ENCODE peak calls at places on chromosomes 16 and 17, in four cellular contexts. One of them, this sample, is unnamed.

GRCh38 chr16:89090182-89090630 is 3.4 kb upstream of the ACSF3 start:
- DNase-seq in AG04449: no peak
- DNase-seq in AG10803: no peak
- DNase-seq in brain microvascular endothelial cell: no peak
- DNase-seq in this sample: no peak

GRCh38 chr16:85253127-85253941 is 141.1 kb upstream of the CIBAR2 start:
- DNase-seq in AG10803: peak; percentile 37
- DNase-seq in AG04449: no peak
- DNase-seq in brain microvascular endothelial cell: no peak
- DNase-seq in this sample: peak; percentile 14

GRCh38 chr16:86337581-86338402 is 172.5 kb upstream of the FOXF1 start:
- DNase-seq in AG04449: no peak
- DNase-seq in brain microvascular endothelial cell: no peak
- DNase-seq in AG10803: no peak
- DNase-seq in this sample: no peak

GRCh38 chr17:81429353-81429774 is 34.1 kb downstream of the BAHCC1 start:
- DNase-seq in AG04449: no peak
- DNase-seq in brain microvascular endothelial cell: peak; percentile 35
- DNase-seq in AG10803: peak; percentile 72
- DNase-seq in this sample: peak; percentile 70

GRCh38 chr16:11035096-11035495 is 90.7 kb downstream of the CLEC16A start:
- DNase-seq in AG04449: no peak
- DNase-seq in AG10803: no peak
- DNase-seq in brain microvascular endothelial cell: no peak
- DNase-seq in this sample: no peak

GRCh38 chr17:44110823-44111633 is 12.4 kb downstream of the HDAC5 start:
- DNase-seq in AG10803: peak; percentile 92
- DNase-seq in brain microvascular endothelial cell: peak; percentile 80
- DNase-seq in AG04449: peak; percentile 63
- DNase-seq in this sample: peak; percentile 93

GRCh38 chr16:66751135-66751991 is at the start of gene DYNC1LI2:
- DNase-seq in brain microvascular endothelial cell: peak; percentile 53
- DNase-seq in AG04449: no peak
- DNase-seq in AG10803: peak; percentile 73
- DNase-seq in this sample: peak; percentile 62

GRCh38 chr16:12786077-12786476 is 17.6 kb downstream of the CPPED1 start:
- DNase-seq in AG10803: no peak
- DNase-seq in AG04449: no peak
- DNase-seq in brain microvascular endothelial cell: no peak
- DNase-seq in this sample: no peak

GRCh38 chr17:42779304-42779941 is 987 bp upstream of the WNK4 start:
- DNase-seq in AG10803: no peak
- DNase-seq in AG04449: no peak
- DNase-seq in brain microvascular endothelial cell: no peak
- DNase-seq in this sample: no peak

GRCh38 chr16:66049865-66050264 is 316.6 kb upstream of the CDH5 start:
- DNase-seq in AG10803: no peak
- DNase-seq in AG04449: no peak
- DNase-seq in brain microvascular endothelial cell: no peak
- DNase-seq in this sample: no peak

GRCh38 chr16:75424096-75424762 is 9.1 kb downstream of the CFDP1 start:
- DNase-seq in brain microvascular endothelial cell: no peak
- DNase-seq in AG10803: no peak
- DNase-seq in AG04449: no peak
- DNase-seq in this sample: no peak

GRCh38 chr16:2785101-2785991 is 2.0 kb downstream of the PRSS33 start:
- DNase-seq in AG04449: no peak
- DNase-seq in AG10803: no peak
- DNase-seq in brain microvascular endothelial cell: no peak
- DNase-seq in this sample: no peak
- TF ChIP-seq CTCF in AG04449: no peak
- TF ChIP-seq CTCF in AG10803: no peak
- TF ChIP-seq CTCF in brain microvascular endothelial cell: peak; percentile 24
- TF ChIP-seq CTCF in this sample: no peak

DNA sequence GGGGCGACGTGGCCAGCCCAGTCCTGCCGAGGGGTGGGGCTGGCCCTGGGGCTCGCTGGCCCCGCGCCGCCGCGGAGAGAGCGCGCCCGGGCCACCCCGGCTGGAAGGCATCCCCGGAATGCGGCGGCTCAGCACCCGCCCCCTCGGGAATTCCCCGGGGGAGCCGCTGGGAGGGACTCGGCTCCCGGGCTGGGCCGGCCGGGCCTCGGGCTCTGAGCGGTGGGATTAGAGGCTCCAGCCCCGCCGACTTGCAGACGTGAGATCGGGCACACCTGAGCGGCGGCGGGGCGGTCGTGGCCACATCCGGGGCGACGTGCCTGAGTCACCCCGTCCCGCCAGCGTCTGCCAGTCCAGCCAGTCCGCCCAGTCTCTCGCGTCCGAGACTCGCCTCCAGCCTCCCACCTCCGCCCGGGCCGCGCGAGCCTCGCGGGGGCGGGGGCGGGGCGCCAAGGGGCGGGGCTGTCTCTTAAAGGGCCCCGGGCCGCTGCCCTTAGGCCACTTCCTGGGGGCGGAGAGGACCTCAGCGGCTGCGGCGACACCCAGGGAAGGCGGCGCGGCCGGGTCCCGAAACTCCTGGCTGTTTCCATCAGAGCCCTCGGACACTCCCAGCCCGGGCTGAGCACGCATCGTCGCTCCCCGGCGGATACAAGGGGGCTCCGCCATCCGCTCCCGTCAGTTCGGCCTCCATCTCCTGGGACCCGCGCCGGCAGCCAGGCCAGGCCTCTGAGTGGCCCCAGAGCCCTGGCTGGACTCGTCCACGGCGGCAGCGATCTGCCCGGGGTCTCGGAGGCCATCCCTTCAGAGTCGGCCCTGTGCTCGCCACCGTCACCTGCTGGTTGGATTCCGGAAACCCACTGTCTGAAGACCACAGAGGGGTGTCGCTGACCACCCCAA is at the start of gene KCTD11:
- DNase-seq in AG04449: peak; percentile 62
- DNase-seq in AG10803: peak; percentile 92
- DNase-seq in brain microvascular endothelial cell: peak; percentile 83
- DNase-seq in this sample: peak; percentile 89
- TF ChIP-seq CTCF in AG04449: peak; percentile 75
- TF ChIP-seq CTCF in AG10803: peak; percentile 64
- TF ChIP-seq CTCF in brain microvascular endothelial cell: peak; percentile 77
- TF ChIP-seq CTCF in this sample: peak; percentile 75

GRCh38 chr17:72134560-72135399 is 14.0 kb downstream of the SOX9 start:
- DNase-seq in brain microvascular endothelial cell: no peak
- DNase-seq in AG04449: no peak
- DNase-seq in AG10803: peak; percentile 35
- DNase-seq in this sample: peak; percentile 42

GRCh38 chr17:72142614-72143013 is 21.8 kb downstream of the SOX9 start:
- DNase-seq in AG04449: no peak
- DNase-seq in brain microvascular endothelial cell: no peak
- DNase-seq in AG10803: no peak
- DNase-seq in this sample: no peak

GRCh38 chr17:72139213-72139612 is 18.4 kb downstream of the SOX9 start:
- DNase-seq in AG10803: no peak
- DNase-seq in AG04449: no peak
- DNase-seq in brain microvascular endothelial cell: no peak
- DNase-seq in this sample: peak; percentile 36

GRCh38 chr17:72135546-72136325 is 14.9 kb downstream of the SOX9 start:
- DNase-seq in AG04449: no peak
- DNase-seq in AG10803: peak; percentile 38
- DNase-seq in brain microvascular endothelial cell: no peak
- DNase-seq in this sample: no peak

DNA sequence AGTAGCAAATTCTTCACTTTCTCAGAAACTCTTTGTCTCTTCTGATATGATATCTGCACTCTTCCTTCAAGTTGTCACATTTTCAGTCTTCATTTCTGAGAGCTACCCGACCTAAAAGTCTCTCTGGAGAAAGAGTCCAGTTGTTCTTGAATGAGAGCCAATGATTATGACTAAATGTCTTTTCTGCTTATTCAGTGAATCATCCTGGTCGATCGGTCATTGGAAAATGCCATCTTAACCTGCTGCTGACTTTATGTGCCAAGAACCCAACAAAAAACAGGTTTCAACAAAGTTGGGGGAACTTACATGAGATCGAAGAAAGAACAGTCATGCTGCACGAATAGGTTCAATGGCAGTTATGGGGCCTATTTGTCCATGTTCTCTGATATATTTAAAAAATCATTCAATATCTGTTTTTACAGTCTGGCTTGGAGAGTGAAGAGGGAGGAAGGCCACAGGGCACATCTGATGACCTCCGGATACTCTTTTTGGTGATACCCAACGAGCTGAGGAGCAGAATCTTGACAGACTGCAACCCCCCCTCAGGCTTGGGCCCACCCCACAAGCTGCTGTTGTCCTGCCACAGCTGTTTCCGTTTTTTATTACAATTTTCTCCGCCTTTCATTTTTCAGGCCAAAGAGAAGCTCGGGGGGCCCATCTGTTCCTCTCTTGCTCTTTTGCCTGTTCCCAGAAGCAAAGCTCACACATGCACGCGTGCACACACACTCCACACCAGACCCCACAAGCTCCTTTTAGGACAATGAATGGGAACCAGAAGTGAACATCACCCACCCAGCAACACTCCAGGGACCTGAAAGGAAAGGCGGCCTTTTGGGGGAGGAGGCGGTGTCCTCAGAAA is 16.1 kb downstream of the SOX9 start:
- DNase-seq in AG04449: no peak
- DNase-seq in brain microvascular endothelial cell: peak; percentile 72
- DNase-seq in AG10803: peak; percentile 35
- DNase-seq in this sample: peak; percentile 83
- TF ChIP-seq CTCF in AG04449: no peak
- TF ChIP-seq CTCF in brain microvascular endothelial cell: no peak
- TF ChIP-seq CTCF in AG10803: no peak
- TF ChIP-seq CTCF in this sample: no peak

GRCh38 chr17:7897773-7898172 is 9.2 kb downstream of the CHD3 start:
- DNase-seq in AG04449: no peak
- DNase-seq in AG10803: peak; percentile 66
- DNase-seq in brain microvascular endothelial cell: peak; percentile 42
- DNase-seq in this sample: peak; percentile 55
- TF ChIP-seq CTCF in AG04449: peak; percentile 44
- TF ChIP-seq CTCF in AG10803: peak; percentile 59
- TF ChIP-seq CTCF in brain microvascular endothelial cell: peak; percentile 67
- TF ChIP-seq CTCF in this sample: peak; percentile 36

DNA sequence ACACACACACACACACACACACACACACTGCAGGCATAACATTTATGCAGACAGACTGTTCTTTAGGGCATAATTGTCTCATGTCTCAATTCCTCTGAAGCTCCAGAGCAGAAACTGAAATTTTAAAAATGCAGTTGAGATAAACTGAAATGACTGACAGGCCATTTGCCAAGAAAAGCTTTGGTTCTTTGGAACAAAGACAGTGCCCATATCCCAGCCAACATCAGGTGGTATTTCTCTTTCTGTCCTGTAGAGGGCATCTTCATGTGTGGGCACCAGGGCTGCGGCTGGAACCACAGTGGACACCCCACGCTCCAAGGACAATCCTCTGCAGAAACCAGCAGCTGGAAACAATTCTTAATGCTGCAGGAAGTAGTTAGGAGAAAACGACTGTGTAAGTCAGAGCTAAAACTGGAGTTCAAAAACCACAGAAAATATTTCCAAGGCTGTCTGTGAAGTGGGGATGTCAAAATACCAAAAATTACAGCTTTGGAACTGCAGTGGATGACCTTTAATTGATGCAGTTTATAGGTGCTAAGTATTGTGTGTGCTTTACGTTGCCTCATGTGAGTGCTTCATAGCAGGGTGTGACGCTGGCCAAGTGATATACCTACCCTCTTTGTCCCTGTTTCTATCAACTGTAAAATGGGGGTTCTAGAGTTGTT is 10.6 kb upstream of the MEFV start:
- DNase-seq in brain microvascular endothelial cell: peak; percentile 20
- DNase-seq in AG04449: peak; percentile 31
- DNase-seq in AG10803: peak; percentile 95
- DNase-seq in this sample: no peak
- TF ChIP-seq CTCF in brain microvascular endothelial cell: peak; percentile 52
- TF ChIP-seq CTCF in AG04449: peak; percentile 65
- TF ChIP-seq CTCF in AG10803: peak; percentile 81
- TF ChIP-seq CTCF in this sample: peak; percentile 57

GRCh38 chr17:63947711-63948330 is 15.7 kb upstream of the CD79B start:
- DNase-seq in AG04449: no peak
- DNase-seq in brain microvascular endothelial cell: no peak
- DNase-seq in AG10803: no peak
- DNase-seq in this sample: no peak

GRCh38 chr17:63945851-63946439 is 13.8 kb upstream of the CD79B start:
- DNase-seq in AG10803: no peak
- DNase-seq in brain microvascular endothelial cell: no peak
- DNase-seq in AG04449: no peak
- DNase-seq in this sample: no peak

GRCh38 chr17:63948521-63948920 is 16.4 kb upstream of the CD79B start:
- DNase-seq in AG10803: no peak
- DNase-seq in AG04449: no peak
- DNase-seq in brain microvascular endothelial cell: no peak
- DNase-seq in this sample: no peak

GRCh38 chr17:63944736-63945499 is 12.8 kb upstream of the CD79B start:
- DNase-seq in AG04449: no peak
- DNase-seq in AG10803: no peak
- DNase-seq in brain microvascular endothelial cell: no peak
- DNase-seq in this sample: no peak

GRCh38 chr17:63946440-63947363 is 14.6 kb upstream of the CD79B start:
- DNase-seq in brain microvascular endothelial cell: peak; percentile 4
- DNase-seq in AG10803: peak; percentile 15
- DNase-seq in AG04449: no peak
- DNase-seq in this sample: peak; percentile 7
- TF ChIP-seq CTCF in brain microvascular endothelial cell: peak; percentile 81
- TF ChIP-seq CTCF in AG10803: peak; percentile 70
- TF ChIP-seq CTCF in AG04449: peak; percentile 77
- TF ChIP-seq CTCF in this sample: peak; percentile 78

GRCh38 chr17:56833023-56833811 is 503 bp downstream of the C17orf67 start:
- DNase-seq in AG10803: peak; percentile 51
- DNase-seq in AG04449: no peak
- DNase-seq in brain microvascular endothelial cell: peak; percentile 45
- DNase-seq in this sample: peak; percentile 43

GRCh38 chr17:56835259-56835575 is 1.3 kb downstream of the DGKE start:
- DNase-seq in brain microvascular endothelial cell: no peak
- DNase-seq in AG10803: no peak
- DNase-seq in AG04449: no peak
- DNase-seq in this sample: no peak

GRCh38 chr17:56834380-56835258 is 668 bp downstream of the DGKE start:
- DNase-seq in brain microvascular endothelial cell: no peak
- DNase-seq in AG04449: no peak
- DNase-seq in AG10803: peak; percentile 5
- DNase-seq in this sample: no peak

GRCh38 chr17:56832446-56832845 is 1.3 kb downstream of the C17orf67 start:
- DNase-seq in brain microvascular endothelial cell: no peak
- DNase-seq in AG04449: no peak
- DNase-seq in AG10803: no peak
- DNase-seq in this sample: no peak

GRCh38 chr17:56833812-56834379 is at the start of the genes C17orf67 and DGKE:
- DNase-seq in AG10803: peak; percentile 96
- DNase-seq in brain microvascular endothelial cell: peak; percentile 93
- DNase-seq in AG04449: peak; percentile 56
- DNase-seq in this sample: peak; percentile 95
- TF ChIP-seq CTCF in AG10803: no peak
- TF ChIP-seq CTCF in brain microvascular endothelial cell: no peak
- TF ChIP-seq CTCF in AG04449: no peak
- TF ChIP-seq CTCF in this sample: no peak

This sample was measured in astrocyte of the spinal cord.